ENCODE peak calls at places on chromosomes 5 and 9, in six cellular contexts. One of them, this sample, is unnamed.

GRCh38 chr9:131276891-131277672 is 772 bp upstream of the FAM78A start:
- DNase-seq in stomach: no peak
- DNase-seq in IMR-90: no peak
- DNase-seq in neural crest cell: no peak
- DNase-seq in PC-3: no peak
- DNase-seq in foreskin keratinocyte: no peak
- DNase-seq in this sample: no peak

GRCh38 chr5:2207966-2208544 is 325.3 kb upstream of the IRX4 start:
- DNase-seq in stomach: no peak
- DNase-seq in IMR-90: no peak
- DNase-seq in neural crest cell: peak; percentile 58
- DNase-seq in PC-3: peak; percentile 54
- DNase-seq in foreskin keratinocyte: no peak
- DNase-seq in this sample: no peak

GRCh38 chr5:171521219-171521633 is 101.8 kb downstream of the FGF18 start:
- DNase-seq in stomach: no peak
- DNase-seq in IMR-90: peak; percentile 92
- DNase-seq in neural crest cell: no peak
- DNase-seq in PC-3: peak; percentile 95
- DNase-seq in foreskin keratinocyte: peak; percentile 95
- DNase-seq in this sample: peak; percentile 38

GRCh38 chr5:172791291-172791690 is 20.3 kb upstream of the DUSP1 start:
- DNase-seq in stomach: no peak
- DNase-seq in IMR-90: no peak
- DNase-seq in neural crest cell: no peak
- DNase-seq in PC-3: no peak
- DNase-seq in foreskin keratinocyte: no peak
- DNase-seq in this sample: no peak

GRCh38 chr5:1561402-1561929 is 37.7 kb upstream of the LPCAT1 start:
- DNase-seq in stomach: no peak
- DNase-seq in IMR-90: no peak
- DNase-seq in neural crest cell: no peak
- DNase-seq in PC-3: no peak
- DNase-seq in foreskin keratinocyte: no peak
- DNase-seq in this sample: no peak

GRCh38 chr9:119811030-119811429 is 441.8 kb upstream of the BRINP1 start:
- DNase-seq in stomach: no peak
- DNase-seq in IMR-90: peak; percentile 1
- DNase-seq in neural crest cell: no peak
- DNase-seq in PC-3: no peak
- DNase-seq in foreskin keratinocyte: peak; percentile 29
- DNase-seq in this sample: no peak

GRCh38 chr5:83353231-83353630 is 118.3 kb upstream of the VCAN start:
- DNase-seq in stomach: no peak
- DNase-seq in IMR-90: no peak
- DNase-seq in neural crest cell: no peak
- DNase-seq in PC-3: no peak
- DNase-seq in foreskin keratinocyte: no peak
- DNase-seq in this sample: no peak

GRCh38 chr5:95057610-95058009 is 227.3 kb downstream of the MCTP1 start:
- DNase-seq in stomach: no peak
- DNase-seq in IMR-90: no peak
- DNase-seq in neural crest cell: no peak
- DNase-seq in PC-3: no peak
- DNase-seq in foreskin keratinocyte: no peak
- DNase-seq in this sample: no peak

GRCh38 chr9:123756484-123757106 is 173.3 kb downstream of the DENND1A start:
- DNase-seq in stomach: no peak
- DNase-seq in IMR-90: no peak
- DNase-seq in neural crest cell: no peak
- DNase-seq in PC-3: no peak
- DNase-seq in foreskin keratinocyte: no peak
- DNase-seq in this sample: no peak

GRCh38 chr5:150573867-150574817 is 66.2 kb downstream of the NDST1 start:
- DNase-seq in stomach: no peak
- DNase-seq in IMR-90: no peak
- DNase-seq in neural crest cell: no peak
- DNase-seq in PC-3: no peak
- DNase-seq in foreskin keratinocyte: no peak
- DNase-seq in this sample: no peak

GRCh38 chr5:81205058-81205457 is 28.1 kb upstream of the CKMT2 start:
- DNase-seq in stomach: no peak
- DNase-seq in IMR-90: no peak
- DNase-seq in neural crest cell: no peak
- DNase-seq in PC-3: no peak
- DNase-seq in foreskin keratinocyte: no peak
- DNase-seq in this sample: no peak

GRCh38 chr5:146722361-146722779 is 156.2 kb downstream of the PPP2R2B start:
- DNase-seq in stomach: no peak
- DNase-seq in IMR-90: peak; percentile 16
- DNase-seq in neural crest cell: no peak
- DNase-seq in PC-3: peak; percentile 42
- DNase-seq in foreskin keratinocyte: peak; percentile 47
- DNase-seq in this sample: no peak

GRCh38 chr5:140114341-140115185 is 654 bp downstream of the PURA start:
- DNase-seq in stomach: peak; percentile 70
- DNase-seq in IMR-90: peak; percentile 55
- DNase-seq in neural crest cell: peak; percentile 49
- DNase-seq in PC-3: peak; percentile 62
- DNase-seq in foreskin keratinocyte: peak; percentile 57
- DNase-seq in this sample: peak; percentile 33

GRCh38 chr5:65730910-65731309 is 8.9 kb downstream of the NLN start:
- DNase-seq in stomach: no peak
- DNase-seq in IMR-90: peak; percentile 46
- DNase-seq in neural crest cell: no peak
- DNase-seq in PC-3: no peak
- DNase-seq in foreskin keratinocyte: no peak
- DNase-seq in this sample: no peak

GRCh38 chr5:82817897-82818676 is 259.1 kb downstream of the TMEM167A start:
- DNase-seq in stomach: no peak
- DNase-seq in IMR-90: no peak
- DNase-seq in neural crest cell: no peak
- DNase-seq in PC-3: no peak
- DNase-seq in foreskin keratinocyte: no peak
- DNase-seq in this sample: no peak

GRCh38 chr9:87194471-87194870 is 247.2 kb upstream of the GAS1 start:
- DNase-seq in stomach: no peak
- DNase-seq in IMR-90: peak; percentile 92
- DNase-seq in neural crest cell: no peak
- DNase-seq in PC-3: no peak
- DNase-seq in foreskin keratinocyte: peak; percentile 84
- DNase-seq in this sample: no peak

GRCh38 chr5:34538026-34538672 is 118.0 kb upstream of the RAI14 start:
- DNase-seq in stomach: peak; percentile 38
- DNase-seq in IMR-90: peak; percentile 31
- DNase-seq in neural crest cell: no peak
- DNase-seq in PC-3: peak; percentile 43
- DNase-seq in foreskin keratinocyte: no peak
- DNase-seq in this sample: no peak
- TF ChIP-seq CTCF in stomach: peak; percentile 49
- TF ChIP-seq CTCF in IMR-90: peak; percentile 57
- TF ChIP-seq CTCF in neural crest cell: no peak
- TF ChIP-seq CTCF in PC-3: peak; percentile 60
- TF ChIP-seq CTCF in foreskin keratinocyte: peak; percentile 64
- TF ChIP-seq CTCF in this sample: no peak

GRCh38 chr5:137461636-137462596 is 37.2 kb downstream of the SPOCK1 start:
- DNase-seq in stomach: no peak
- DNase-seq in IMR-90: no peak
- DNase-seq in neural crest cell: no peak
- DNase-seq in PC-3: no peak
- DNase-seq in foreskin keratinocyte: no peak
- DNase-seq in this sample: no peak
- TF ChIP-seq CTCF in stomach: no peak
- TF ChIP-seq CTCF in IMR-90: no peak
- TF ChIP-seq CTCF in neural crest cell: no peak
- TF ChIP-seq CTCF in PC-3: peak; percentile 21
- TF ChIP-seq CTCF in foreskin keratinocyte: no peak
- TF ChIP-seq CTCF in this sample: no peak

GRCh38 chr5:155591273-155591672 is 577.7 kb downstream of the KIF4B start:
- DNase-seq in stomach: no peak
- DNase-seq in IMR-90: no peak
- DNase-seq in neural crest cell: no peak
- DNase-seq in PC-3: no peak
- DNase-seq in foreskin keratinocyte: no peak
- DNase-seq in this sample: no peak

GRCh38 chr5:155594270-155594669 is 580.7 kb downstream of the KIF4B start:
- DNase-seq in stomach: no peak
- DNase-seq in IMR-90: no peak
- DNase-seq in neural crest cell: no peak
- DNase-seq in PC-3: no peak
- DNase-seq in foreskin keratinocyte: no peak
- DNase-seq in this sample: no peak
- TF ChIP-seq CTCF in stomach: no peak
- TF ChIP-seq CTCF in IMR-90: no peak
- TF ChIP-seq CTCF in neural crest cell: peak; percentile 19
- TF ChIP-seq CTCF in PC-3: no peak
- TF ChIP-seq CTCF in foreskin keratinocyte: peak; percentile 28
- TF ChIP-seq CTCF in this sample: no peak

GRCh38 chr5:91638010-91638409 is 254.9 kb upstream of the ARRDC3 start:
- DNase-seq in stomach: no peak
- DNase-seq in IMR-90: no peak
- DNase-seq in neural crest cell: no peak
- DNase-seq in PC-3: no peak
- DNase-seq in foreskin keratinocyte: no peak
- DNase-seq in this sample: no peak

GRCh38 chr5:91632871-91633270 is 249.8 kb upstream of the ARRDC3 start:
- DNase-seq in stomach: no peak
- DNase-seq in IMR-90: no peak
- DNase-seq in neural crest cell: no peak
- DNase-seq in PC-3: peak; percentile 26
- DNase-seq in foreskin keratinocyte: no peak
- DNase-seq in this sample: no peak

GRCh38 chr5:91635950-91636349 is 252.8 kb upstream of the ARRDC3 start:
- DNase-seq in stomach: no peak
- DNase-seq in IMR-90: no peak
- DNase-seq in neural crest cell: no peak
- DNase-seq in PC-3: no peak
- DNase-seq in foreskin keratinocyte: no peak
- DNase-seq in this sample: no peak

GRCh38 chr5:91639744-91640143 is 256.6 kb upstream of the ARRDC3 start:
- DNase-seq in stomach: no peak
- DNase-seq in IMR-90: no peak
- DNase-seq in neural crest cell: no peak
- DNase-seq in PC-3: no peak
- DNase-seq in foreskin keratinocyte: no peak
- DNase-seq in this sample: no peak

GRCh38 chr5:91636351-91636750 is 253.2 kb upstream of the ARRDC3 start:
- DNase-seq in stomach: no peak
- DNase-seq in IMR-90: no peak
- DNase-seq in neural crest cell: no peak
- DNase-seq in PC-3: peak; percentile 17
- DNase-seq in foreskin keratinocyte: no peak
- DNase-seq in this sample: no peak
- TF ChIP-seq CTCF in stomach: no peak
- TF ChIP-seq CTCF in IMR-90: no peak
- TF ChIP-seq CTCF in neural crest cell: peak; percentile 30
- TF ChIP-seq CTCF in PC-3: peak; percentile 33
- TF ChIP-seq CTCF in foreskin keratinocyte: no peak
- TF ChIP-seq CTCF in this sample: no peak

GRCh38 chr9:111582888-111583287 is 16.6 kb downstream of the PTGR1 start:
- DNase-seq in stomach: no peak
- DNase-seq in IMR-90: peak; percentile 63
- DNase-seq in neural crest cell: no peak
- DNase-seq in PC-3: peak; percentile 64
- DNase-seq in foreskin keratinocyte: peak; percentile 37
- DNase-seq in this sample: no peak
- TF ChIP-seq CTCF in stomach: no peak
- TF ChIP-seq CTCF in IMR-90: no peak
- TF ChIP-seq CTCF in neural crest cell: no peak
- TF ChIP-seq CTCF in PC-3: no peak
- TF ChIP-seq CTCF in foreskin keratinocyte: no peak
- TF ChIP-seq CTCF in this sample: no peak